ENCODE peak calls at places on chromosomes 12 and 14, in nine cellular contexts. E is activated CD4-positive, CD25-positive, alpha-beta regulatory T cell treated with anti-CD3 and anti-CD28 coated beads, Interleukin-2, amount 50 U/mL, for 16 hours; X is H54; I is activated naive CD4-positive, alpha-beta T cell; F is epithelial cell of prostate; M is NCI-H2081; H is midbrain; P is MCF 10A; Q is choroid plexus epithelial cell. K is an unnamed sample.

GRCh38 chr12:47881041-47881440 is 23.8 kb downstream of the VDR start:
- DNase-seq in E (no peak), X (no peak), I (no peak), F (no peak), M (no peak), H (no peak), P (no peak), Q (no peak), K (no peak)

GRCh38 chr14:72033331-72033730 is 101.1 kb downstream of the RGS6 start:
- DNase-seq in E (no peak), X (no peak), I (no peak), F (no peak), M (no peak), H (no peak), P (peak; percentile 19), Q (no peak), K (no peak)

GRCh38 chr14:54776361-54777001 is 126.1 kb downstream of the GCH1 start:
- DNase-seq in E (peak; percentile 16), X (peak; percentile 20), I (peak; percentile 22), F (no peak), M (peak; percentile 10), H (peak; percentile 17), P (peak; percentile 33), Q (peak; percentile 52), K (no peak)

GRCh38 chr12:3493225-3494049 is 2.4 kb downstream of the PRMT8 start:
- DNase-seq in E (no peak), X (no peak), I (no peak), F (no peak), M (peak; percentile 19), H (no peak), P (no peak), Q (no peak), K (no peak)

GRCh38 chr14:71355324-71356201 is 448.3 kb downstream of the PCNX1 start:
- DNase-seq in E (no peak), X (no peak), I (no peak), F (no peak), M (no peak), H (no peak), P (peak; percentile 46), Q (peak; percentile 85), K (peak; percentile 37)

GRCh38 chr12:101671157-101671791 is 26.2 kb upstream of the CHPT1 start:
- DNase-seq in E (no peak), X (no peak), I (no peak), F (no peak), M (no peak), H (peak; percentile 33), P (no peak), Q (no peak), K (no peak)

GRCh38 chr12:7916936-7917335 is 19.1 kb downstream of the SLC2A3 start:
- DNase-seq in E (no peak), X (no peak), I (no peak), F (no peak), M (no peak), H (no peak), P (no peak), Q (no peak), K (no peak)

GRCh38 chr14:67151082-67151666 is 38.1 kb upstream of the GARIN2 start:
- DNase-seq in E (no peak), X (no peak), I (no peak), F (no peak), M (no peak), H (peak; percentile 25), P (peak; percentile 5), Q (peak; percentile 10), K (no peak)

GRCh38 chr12:104063712-104064030 is 660 bp upstream of the HCFC2 start:
- DNase-seq in E (no peak), X (no peak), I (no peak), F (no peak), M (no peak), H (no peak), P (peak; percentile 32), Q (peak; percentile 68), K (no peak)

GRCh38 chr14:76500480-76500879 is 124.5 kb downstream of the ESRRB start:
- DNase-seq in E (no peak), X (peak; percentile 12), I (no peak), F (no peak), M (no peak), H (no peak), P (no peak), Q (no peak), K (no peak)

K was measured in endothelial cell of umbilical vein.